ENCODE peak calls at places on chromosome 10, in six cellular contexts. One of them, this sample, is unnamed.
A peak's percentile ranks its signal among the peaks of the same experiment; 100 is the strongest.

GRCh38 chr10:96118604-96119450 is 11.3 kb upstream of the ZNF518A start:
- DNase-seq in cardiac fibroblast: no peak
- DNase-seq in AG04449: no peak
- DNase-seq in non-pigmented ciliary epithelial cell: no peak
- DNase-seq in HEK293T: no peak
- DNase-seq in fibroblast of lung: no peak
- DNase-seq in this sample: no peak

GRCh38 chr10:48231178-48231577 is 43.3 kb downstream of the FRMPD2 start:
- DNase-seq in cardiac fibroblast: no peak
- DNase-seq in AG04449: no peak
- DNase-seq in non-pigmented ciliary epithelial cell: no peak
- DNase-seq in HEK293T: no peak
- DNase-seq in fibroblast of lung: no peak
- DNase-seq in this sample: no peak

GRCh38 chr10:62907470-62908212 is 91.5 kb upstream of the EGR2 start:
- DNase-seq in cardiac fibroblast: no peak
- DNase-seq in AG04449: no peak
- DNase-seq in non-pigmented ciliary epithelial cell: no peak
- DNase-seq in HEK293T: no peak
- DNase-seq in fibroblast of lung: no peak
- DNase-seq in this sample: peak; percentile 72

GRCh38 chr10:73584737-73585136 is 6.4 kb downstream of the USP54 start:
- DNase-seq in cardiac fibroblast: peak; percentile 66
- DNase-seq in AG04449: no peak
- DNase-seq in non-pigmented ciliary epithelial cell: no peak
- DNase-seq in HEK293T: no peak
- DNase-seq in fibroblast of lung: no peak
- DNase-seq in this sample: no peak

GRCh38 chr10:106424076-106424475 is 740.4 kb downstream of the SORCS1 start:
- DNase-seq in cardiac fibroblast: peak; percentile 99
- DNase-seq in AG04449: peak; percentile 99
- DNase-seq in non-pigmented ciliary epithelial cell: peak; percentile 90
- DNase-seq in HEK293T: no peak
- DNase-seq in fibroblast of lung: peak; percentile 85
- DNase-seq in this sample: no peak

GRCh38 chr10:119827430-119827829 is 45.2 kb downstream of the MCMBP start:
- DNase-seq in cardiac fibroblast: no peak
- DNase-seq in AG04449: no peak
- DNase-seq in non-pigmented ciliary epithelial cell: no peak
- DNase-seq in HEK293T: no peak
- DNase-seq in fibroblast of lung: no peak
- DNase-seq in this sample: no peak

GRCh38 chr10:1360011-1360580 is 303.9 kb downstream of the WDR37 start:
- DNase-seq in cardiac fibroblast: no peak
- DNase-seq in AG04449: no peak
- DNase-seq in non-pigmented ciliary epithelial cell: no peak
- DNase-seq in HEK293T: peak; percentile 61
- DNase-seq in fibroblast of lung: no peak
- DNase-seq in this sample: no peak

GRCh38 chr10:71795248-71795647 is 21.9 kb upstream of the VSIR start:
- DNase-seq in cardiac fibroblast: peak; percentile 37
- DNase-seq in AG04449: no peak
- DNase-seq in non-pigmented ciliary epithelial cell: no peak
- DNase-seq in HEK293T: peak; percentile 39
- DNase-seq in fibroblast of lung: peak; percentile 33
- DNase-seq in this sample: no peak

GRCh38 chr10:44425466-44425865 is 40.6 kb upstream of the CXCL12 start:
- DNase-seq in cardiac fibroblast: no peak
- DNase-seq in AG04449: no peak
- DNase-seq in non-pigmented ciliary epithelial cell: no peak
- DNase-seq in HEK293T: no peak
- DNase-seq in fibroblast of lung: no peak
- DNase-seq in this sample: no peak

GRCh38 chr10:132616170-132616994 is 78.8 kb downstream of the INPP5A start:
- DNase-seq in cardiac fibroblast: no peak
- DNase-seq in AG04449: no peak
- DNase-seq in non-pigmented ciliary epithelial cell: no peak
- DNase-seq in HEK293T: no peak
- DNase-seq in fibroblast of lung: no peak
- DNase-seq in this sample: no peak

GRCh38 chr10:76961841-76962240 is 675.8 kb downstream of the KCNMA1 start:
- DNase-seq in cardiac fibroblast: no peak
- DNase-seq in AG04449: no peak
- DNase-seq in non-pigmented ciliary epithelial cell: no peak
- DNase-seq in HEK293T: no peak
- DNase-seq in fibroblast of lung: no peak
- DNase-seq in this sample: no peak

GRCh38 chr10:86262671-86263165 is 103.9 kb downstream of the GRID1 start:
- DNase-seq in cardiac fibroblast: no peak
- DNase-seq in AG04449: no peak
- DNase-seq in non-pigmented ciliary epithelial cell: no peak
- DNase-seq in HEK293T: no peak
- DNase-seq in fibroblast of lung: no peak
- DNase-seq in this sample: no peak

GRCh38 chr10:17026686-17027485 is 102.7 kb downstream of the CUBN start:
- DNase-seq in cardiac fibroblast: peak; percentile 93
- DNase-seq in AG04449: no peak
- DNase-seq in non-pigmented ciliary epithelial cell: no peak
- DNase-seq in HEK293T: no peak
- DNase-seq in fibroblast of lung: peak; percentile 53
- DNase-seq in this sample: no peak

GRCh38 chr10:131698232-131698631 is 202.6 kb upstream of the PPP2R2D start:
- DNase-seq in cardiac fibroblast: no peak
- DNase-seq in AG04449: no peak
- DNase-seq in non-pigmented ciliary epithelial cell: no peak
- DNase-seq in HEK293T: no peak
- DNase-seq in fibroblast of lung: no peak
- DNase-seq in this sample: no peak

GRCh38 chr10:97463363-97464132 is 17.6 kb downstream of the ZDHHC16 start:
- DNase-seq in cardiac fibroblast: peak; percentile 69
- DNase-seq in AG04449: no peak
- DNase-seq in non-pigmented ciliary epithelial cell: no peak
- DNase-seq in HEK293T: peak; percentile 78
- DNase-seq in fibroblast of lung: peak; percentile 59
- DNase-seq in this sample: peak; percentile 7

GRCh38 chr10:84715911-84716310 is 387.5 kb downstream of the CCSER2 start:
- DNase-seq in cardiac fibroblast: peak; percentile 5
- DNase-seq in AG04449: no peak
- DNase-seq in non-pigmented ciliary epithelial cell: no peak
- DNase-seq in HEK293T: peak; percentile 72
- DNase-seq in fibroblast of lung: no peak
- DNase-seq in this sample: peak; percentile 20

GRCh38 chr10:130634796-130635195 is 498.6 kb downstream of the GLRX3 start:
- DNase-seq in cardiac fibroblast: no peak
- DNase-seq in AG04449: no peak
- DNase-seq in non-pigmented ciliary epithelial cell: no peak
- DNase-seq in HEK293T: no peak
- DNase-seq in fibroblast of lung: no peak
- DNase-seq in this sample: no peak

GRCh38 chr10:4131407-4132215 is 346.6 kb upstream of the KLF6 start:
- DNase-seq in cardiac fibroblast: peak; percentile 87
- DNase-seq in AG04449: peak; percentile 86
- DNase-seq in non-pigmented ciliary epithelial cell: peak; percentile 87
- DNase-seq in HEK293T: no peak
- DNase-seq in fibroblast of lung: peak; percentile 94
- DNase-seq in this sample: no peak

This sample was measured in NCI-H2081.